ENCODE peak calls at places on chromosomes 13 and 19, in six cellular contexts. J is stimulated activated CD8-positive, alpha-beta memory T cell treated with anti-CD3 and anti-CD28 coated beads, Interleukin-4, amount 100 ng/mL, for 1 hour; P is mesendoderm; U is left cardiac atrium; E is mucosa of descending colon; L is nucleus accumbens. A is an unnamed sample.

GRCh38 chr13:44920013-44920412 is 69.3 kb downstream of the NUFIP1 start:
- DNase-seq in L (no peak), J (no peak), E (no peak), P (no peak), U (no peak), A (no peak)

GRCh38 chr19:42150940-42151339 is 18.7 kb upstream of the POU2F2 start:
- DNase-seq in E (no peak), L (no peak), U (no peak), P (no peak), J (no peak), A (no peak)

GRCh38 chr19:4256563-4256962 is 9.7 kb downstream of the YJU2 start:
- DNase-seq in E (no peak), L (no peak), U (no peak), P (peak), J (no peak), A (no peak)

GRCh38 chr19:53868091-53868891 is 608 bp downstream of the MYADM start:
- DNase-seq in E (peak), P (peak), U (peak), J (no peak), L (no peak), A (no peak)

GRCh38 chr19:3005345-3005744 is 23.7 kb downstream of the TLE2 start:
- DNase-seq in L (no peak), E (no peak), U (no peak), J (no peak), P (no peak), A (no peak)

GRCh38 chr19:2242811-2243210 is 6.2 kb downstream of the SF3A2 start:
- DNase-seq in U (peak), J (no peak), L (no peak), P (no peak), E (no peak), A (no peak)

GRCh38 chr13:107138468-107138867 is 570.5 kb upstream of the ARGLU1 start:
- DNase-seq in E (no peak), U (no peak), J (no peak), L (no peak), P (peak), A (no peak)

GRCh38 chr13:106858910-106859309 is 291.0 kb upstream of the ARGLU1 start:
- DNase-seq in L (no peak), J (no peak), U (no peak), P (peak), E (no peak), A (no peak)

GRCh38 chr13:28059214-28059613 is 41.2 kb downstream of the FLT3 start:
- DNase-seq in P (peak), L (no peak), J (no peak), E (peak), U (no peak), A (no peak)

GRCh38 chr13:80458546-80458945 is 117.6 kb upstream of the SPRY2 start:
- DNase-seq in P (no peak), L (no peak), U (no peak), J (no peak), E (no peak), A (no peak)

GRCh38 chr13:71870036-71870435 is 3.0 kb upstream of the DACH1 start:
- DNase-seq in U (no peak), J (no peak), P (peak), L (no peak), E (no peak), A (no peak)

GRCh38 chr13:76816394-76816793 is 69.8 kb downstream of the KCTD12 start:
- DNase-seq in L (no peak), J (no peak), P (no peak), U (no peak), E (no peak), A (peak)

GRCh38 chr13:110323172-110323851 is 16.2 kb downstream of the COL4A2 start:
- DNase-seq in L (no peak), J (no peak), P (peak), U (no peak), E (no peak), A (no peak)

GRCh38 chr13:94308808-94309207 is 170.7 kb downstream of the DCT start:
- DNase-seq in P (no peak), J (no peak), U (no peak), L (no peak), E (no peak), A (no peak)